ENCODE peak calls at places on chromosomes 12 and 14, in four cellular contexts. H is hepatic stellate cell, S is left lobe of liver, X is activated gamma-delta T cell treated with Interleukin-2 at 50 U/mL for 16 hours. O is an unnamed sample.

GRCh38 chr14:24928501-24928900 is 121.4 kb downstream of the STXBP6 start:
- DNase-seq in H (no peak), S (no peak), X (no peak), O (no peak)

GRCh38 chr12:112013601-112014402 is 576 bp downstream of the ERP29 start:
- DNase-seq in X (peak), S (peak), H (peak), O (peak)

GRCh38 chr12:123071401-123072304 is 79.2 kb downstream of the PITPNM2 start:
- DNase-seq in X (no peak), H (no peak), S (peak), O (peak)

GRCh38 chr12:69059465-69060457 is 126.8 kb upstream of the CPM start:
- DNase-seq in X (no peak), H (peak), S (no peak), O (no peak)

GRCh38 chr12:128823216-128823915 is 392 bp downstream of the SLC15A4 start:
- DNase-seq in S (peak), H (no peak), X (peak), O (no peak)

GRCh38 chr12:124511259-124511985 is 56.0 kb downstream of the NCOR2 start:
- DNase-seq in H (no peak), X (no peak), S (no peak), O (no peak)

GRCh38 chr12:132388379-132389015 is 59.1 kb upstream of the GALNT9 start:
- DNase-seq in X (no peak), H (no peak), S (no peak), O (no peak)

GRCh38 chr12:46921048-46921753 is 95.4 kb upstream of the SLC38A4 start:
- DNase-seq in H (peak), S (no peak), X (no peak), O (no peak)

GRCh38 chr14:33914676-33915516 is 36.0 kb downstream of the EGLN3 start:
- DNase-seq in H (no peak), X (no peak), S (no peak), O (no peak)

GRCh38 chr12:98743362-98743953 is 98.4 kb downstream of the APAF1 start:
- DNase-seq in S (no peak), X (no peak), H (no peak), O (no peak)

GRCh38 chr12:121663610-121663929 is 5.9 kb downstream of the MORN3 start:
- DNase-seq in H (no peak), S (no peak), X (no peak), O (no peak)

GRCh38 chr12:48615681-48616080 is 45.8 kb upstream of the LALBA start:
- DNase-seq in H (no peak), S (no peak), X (no peak), O (no peak)

GRCh38 chr14:68734231-68734732 is 58.6 kb downstream of the ZFP36L1 start:
- DNase-seq in H (no peak), X (peak), S (no peak), O (no peak)

GRCh38 chr12:2336409-2336829 is 283.6 kb downstream of the CACNA1C start:
- DNase-seq in H (peak), S (no peak), X (no peak), O (no peak)

GRCh38 chr12:50517456-50518048 is 12.8 kb downstream of the DIP2B start:
- DNase-seq in S (no peak), H (peak), X (no peak), O (no peak)

GRCh38 chr12:96190403-96191170 is 3.6 kb upstream of the ELK3 start:
- DNase-seq in X (no peak), H (no peak), S (no peak), O (no peak)

GRCh38 chr12:89870413-89871184 is 162.0 kb upstream of the ATP2B1 start:
- DNase-seq in S (no peak), H (no peak), X (no peak), O (no peak)

GRCh38 chr12:112148031-112148513 is 22.7 kb downstream of the TRAFD1 start:
- DNase-seq in H (peak), S (peak), X (no peak), O (no peak)

GRCh38 chr12:58877243-58877743 is 43.0 kb downstream of the LRIG3 start:
- DNase-seq in X (no peak), S (peak), H (peak), O (peak)

GRCh38 chr12:50082644-50083043 is 2.5 kb upstream of the SMARCD1 start:
- DNase-seq in H (no peak), X (no peak), S (no peak), O (no peak)

GRCh38 chr14:35632276-35633071 is 98.5 kb downstream of the INSM2 start:
- DNase-seq in S (no peak), X (no peak), H (no peak), O (peak)

GRCh38 chr14:69650948-69651369 is 39.6 kb downstream of the SUSD6 start:
- DNase-seq in X (no peak), S (no peak), H (no peak), O (no peak)

GRCh38 chr14:23557946-23558345 is 1.9 kb downstream of the THTPA start:
- DNase-seq in S (no peak), H (no peak), X (no peak), O (no peak)

O was measured in COR-L47.